ENCODE peak calls at places on chromosomes 13 and 19, in six cellular contexts. Z is stimulated activated naive CD4-positive, alpha-beta T cell treated with Interleukin-2 at 50 U/mL for 16 hours; G is T-helper 22 cell; Q is NCI-H1436 treated with DMSO at 0.1 percent for 48 hours; J is pancreas; B is ascending aorta. R is an unnamed sample.

GRCh38 chr19:35552534-35553384 is 7.3 kb downstream of the TMEM147 start:
- DNase-seq in Z (no peak), G (no peak), Q (no peak), J (no peak), B (no peak), R (no peak)

GRCh38 chr13:95954266-95954665 is 98.9 kb downstream of the UGGT2 start:
- DNase-seq in Z (no peak), G (no peak), Q (no peak), J (no peak), B (no peak), R (no peak)

GRCh38 chr13:102598061-102598460 is 1.3 kb downstream of the TPP2 start:
- DNase-seq in Z (no peak), G (no peak), Q (no peak), J (no peak), B (no peak), R (no peak)

GRCh38 chr13:20492036-20492435 is 33.6 kb downstream of the CRYL1 start:
- DNase-seq in Z (no peak), G (no peak), Q (no peak), J (no peak), B (no peak), R (no peak)

GRCh38 chr19:45677351-45678230 is 9.6 kb downstream of the GIPR start:
- DNase-seq in Z (peak; percentile 83), G (peak; percentile 68), Q (peak; percentile 38), J (peak; percentile 97), B (peak; percentile 76), R (no peak)

GRCh38 chr19:51422053-51422448 is 4.6 kb upstream of the SIGLEC10 start:
- DNase-seq in Z (peak; percentile 61), G (peak; percentile 43), Q (no peak), J (peak; percentile 80), B (peak; percentile 83), R (peak; percentile 72)

GRCh38 chr19:31518626-31519025 is 169.4 kb upstream of the TSHZ3 start:
- DNase-seq in Z (no peak), G (no peak), Q (no peak), J (no peak), B (no peak), R (no peak)

GRCh38 chr19:30212574-30212973 is 159.6 kb upstream of the ZNF536 start:
- DNase-seq in Z (no peak), G (no peak), Q (no peak), J (no peak), B (no peak), R (no peak)

GRCh38 chr13:78325585-78325984 is 277.8 kb downstream of the POU4F1 start:
- DNase-seq in Z (no peak), G (no peak), Q (no peak), J (no peak), B (no peak), R (no peak)

GRCh38 chr19:13718733-13719132 is 45.6 kb upstream of the MRI1 start:
- DNase-seq in Z (no peak), G (no peak), Q (peak; percentile 86), J (no peak), B (no peak), R (no peak)

GRCh38 chr19:13764101-13764807 is at the start of gene MRI1:
- DNase-seq in Z (peak; percentile 50), G (peak; percentile 44), Q (no peak), J (peak; percentile 75), B (peak; percentile 88), R (peak; percentile 59)

GRCh38 chr19:13846533-13847032 is 30.4 kb upstream of the NANOS3 start:
- DNase-seq in Z (peak; percentile 94), G (peak; percentile 99), Q (no peak), J (peak; percentile 80), B (peak; percentile 98), R (peak; percentile 98)

GRCh38 chr19:1512671-1513491 is at the start of gene ADAMTSL5:
- DNase-seq in Z (peak; percentile 55), G (peak; percentile 22), Q (no peak), J (no peak), B (no peak), R (no peak)

GRCh38 chr19:3535235-3535921 is 3.6 kb upstream of the TEKTIP1 start:
- DNase-seq in Z (no peak), G (no peak), Q (no peak), J (no peak), B (no peak), R (no peak)